ENCODE peak calls at places on chromosomes 2 and 18, in seven cellular contexts. V is NCI-H1105; N is A549; A is fibroblast of pulmonary artery; R is GM10248; E is CD4-positive, alpha-beta memory T cell; O is kidney. W is an unnamed sample.

GRCh38 chr2:121903037-121903689 is 147.7 kb downstream of the TSN start:
- DNase-seq in V (peak; percentile 10), N (no peak), A (no peak), R (no peak), E (no peak), O (no peak), W (no peak)

GRCh38 chr2:73307720-73308119 is 14.4 kb upstream of the EGR4 start:
- DNase-seq in V (peak; percentile 22), N (no peak), A (no peak), R (no peak), E (no peak), O (no peak), W (no peak)

GRCh38 chr2:66805136-66805535 is 370.2 kb downstream of the MEIS1 start:
- DNase-seq in V (no peak), N (no peak), A (no peak), R (no peak), E (no peak), O (no peak), W (no peak)

GRCh38 chr2:173432049-173432754 is 77.5 kb downstream of the CDCA7 start:
- DNase-seq in V (no peak), N (peak; percentile 11), A (no peak), R (no peak), E (no peak), O (no peak), W (no peak)

GRCh38 chr18:60327880-60328589 is 44.5 kb downstream of the MC4R start:
- DNase-seq in V (no peak), N (no peak), A (no peak), R (no peak), E (no peak), O (no peak), W (no peak)

GRCh38 chr2:223837290-223838061 is at the start of gene AP1S3:
- DNase-seq in V (peak; percentile 80), N (peak; percentile 80), A (peak; percentile 47), R (peak; percentile 88), E (peak; percentile 68), O (peak; percentile 95), W (peak; percentile 85)

GRCh38 chr18:45402485-45403056 is 212.7 kb upstream of the SLC14A2 start:
- DNase-seq in V (peak; percentile 69), N (no peak), A (no peak), R (no peak), E (no peak), O (no peak), W (no peak)

GRCh38 chr2:148528356-148529064 is 116.0 kb upstream of the EPC2 start:
- DNase-seq in V (no peak), N (no peak), A (no peak), R (no peak), E (peak; percentile 68), O (no peak), W (no peak)

GRCh38 chr2:84717302-84717701 is 163.6 kb downstream of the TRABD2A start:
- DNase-seq in V (no peak), N (no peak), A (no peak), R (no peak), E (no peak), O (no peak), W (no peak)

GRCh38 chr2:144548532-144549191 is 28.7 kb upstream of the ZEB2 start:
- DNase-seq in V (no peak), N (no peak), A (no peak), R (no peak), E (peak; percentile 2), O (no peak), W (no peak)

GRCh38 chr2:9057939-9058761 is 54.7 kb upstream of the MBOAT2 start:
- DNase-seq in V (no peak), N (peak; percentile 66), A (peak; percentile 80), R (no peak), E (no peak), O (no peak), W (no peak)

GRCh38 chr2:75560022-75560767 is 544 bp downstream of the EVA1A start:
- DNase-seq in V (no peak), N (peak; percentile 31), A (peak; percentile 44), R (peak; percentile 37), E (no peak), O (peak; percentile 67), W (peak; percentile 42)

GRCh38 chr2:44167311-44167907 is 1.3 kb upstream of the PPM1B start:
- DNase-seq in V (no peak), N (no peak), A (no peak), R (no peak), E (no peak), O (no peak), W (no peak)

W was measured in lung.